ENCODE peak calls at places on chromosomes 12 and 14, in six cellular contexts. One of them, this sample, is unnamed.

GRCh38 chr12:65500121-65500846 is 221.8 kb downstream of the MSRB3 start:
- DNase-seq in endodermal cell: no peak
- DNase-seq in HL-60: no peak
- DNase-seq in coronary artery: no peak
- DNase-seq in stomach: no peak
- DNase-seq in sigmoid colon: no peak
- DNase-seq in this sample: peak

GRCh38 chr14:65258391-65258790 is 154.1 kb upstream of the FUT8 start:
- DNase-seq in endodermal cell: no peak
- DNase-seq in HL-60: no peak
- DNase-seq in coronary artery: no peak
- DNase-seq in stomach: no peak
- DNase-seq in sigmoid colon: no peak
- DNase-seq in this sample: peak

GRCh38 chr12:100593490-100593889 is 20.0 kb downstream of the GAS2L3 start:
- DNase-seq in HL-60: no peak
- DNase-seq in coronary artery: no peak
- DNase-seq in endodermal cell: no peak
- DNase-seq in stomach: no peak
- DNase-seq in sigmoid colon: no peak
- DNase-seq in this sample: peak

GRCh38 chr14:97213720-97214119 is 416.5 kb downstream of the VRK1 start:
- DNase-seq in stomach: no peak
- DNase-seq in HL-60: no peak
- DNase-seq in sigmoid colon: no peak
- DNase-seq in endodermal cell: no peak
- DNase-seq in coronary artery: no peak
- DNase-seq in this sample: no peak

GRCh38 chr12:49288922-49289555 is 5.9 kb upstream of the PRPH start:
- DNase-seq in HL-60: no peak
- DNase-seq in stomach: no peak
- DNase-seq in sigmoid colon: peak
- DNase-seq in endodermal cell: peak
- DNase-seq in coronary artery: no peak
- DNase-seq in this sample: no peak

GRCh38 chr14:36212577-36212976 is 36.1 kb upstream of the PTCSC3 start:
- DNase-seq in coronary artery: no peak
- DNase-seq in endodermal cell: no peak
- DNase-seq in sigmoid colon: no peak
- DNase-seq in HL-60: no peak
- DNase-seq in stomach: no peak
- DNase-seq in this sample: no peak

GRCh38 chr12:89256060-89256459 is 96.2 kb downstream of the DUSP6 start:
- DNase-seq in HL-60: no peak
- DNase-seq in endodermal cell: no peak
- DNase-seq in sigmoid colon: no peak
- DNase-seq in coronary artery: no peak
- DNase-seq in stomach: no peak
- DNase-seq in this sample: no peak

GRCh38 chr12:112241176-112241575 is 115.8 kb downstream of the TRAFD1 start:
- DNase-seq in stomach: no peak
- DNase-seq in sigmoid colon: no peak
- DNase-seq in coronary artery: no peak
- DNase-seq in endodermal cell: no peak
- DNase-seq in HL-60: no peak
- DNase-seq in this sample: no peak

GRCh38 chr14:85426068-85426935 is 103.6 kb upstream of the FLRT2 start:
- DNase-seq in endodermal cell: no peak
- DNase-seq in sigmoid colon: no peak
- DNase-seq in HL-60: no peak
- DNase-seq in coronary artery: no peak
- DNase-seq in stomach: no peak
- DNase-seq in this sample: no peak

DNA sequence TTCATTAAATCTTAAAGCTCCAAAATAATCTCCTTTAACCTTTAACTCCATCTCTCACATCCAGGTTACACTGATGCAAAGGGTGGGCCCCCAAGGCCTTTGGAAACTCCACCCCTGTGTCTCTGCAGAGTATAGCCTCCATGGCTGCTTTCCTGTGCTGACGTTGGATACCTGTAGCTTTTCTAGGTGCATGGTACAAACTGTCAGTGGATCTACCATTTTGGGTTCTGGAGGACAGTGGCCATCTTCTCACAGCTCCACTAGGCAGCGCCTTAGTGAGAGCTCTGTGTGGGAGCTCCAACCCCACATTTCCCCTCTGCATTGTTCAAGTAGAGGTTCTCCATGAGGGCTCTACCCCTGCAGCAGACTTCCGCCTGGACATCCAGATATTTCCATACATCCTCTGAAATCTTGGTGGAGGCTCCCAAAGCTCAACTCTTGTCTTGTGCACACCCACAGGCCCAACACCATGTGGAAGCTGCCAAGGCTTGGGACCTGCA is 162.2 kb downstream of the RASSF9 start:
- DNase-seq in stomach: no peak
- DNase-seq in sigmoid colon: no peak
- DNase-seq in HL-60: no peak
- DNase-seq in endodermal cell: no peak
- DNase-seq in coronary artery: no peak
- DNase-seq in this sample: no peak
- H3K4me3 ChIP-seq in stomach: no peak
- H3K4me3 ChIP-seq in sigmoid colon: no peak
- H3K4me3 ChIP-seq in HL-60: no peak
- H3K4me3 ChIP-seq in endodermal cell: no peak
- H3K4me3 ChIP-seq in coronary artery: no peak
- H3K4me3 ChIP-seq in this sample: no peak

GRCh38 chr12:39780527-39781446 is 161.2 kb upstream of the ABCD2 start:
- DNase-seq in HL-60: no peak
- DNase-seq in stomach: no peak
- DNase-seq in coronary artery: no peak
- DNase-seq in endodermal cell: no peak
- DNase-seq in sigmoid colon: no peak
- DNase-seq in this sample: no peak
- TF ChIP-seq CTCF in HL-60: no peak
- TF ChIP-seq CTCF in stomach: no peak
- TF ChIP-seq CTCF in coronary artery: no peak
- TF ChIP-seq CTCF in endodermal cell: no peak
- TF ChIP-seq CTCF in sigmoid colon: no peak
- TF ChIP-seq CTCF in this sample: no peak

DNA sequence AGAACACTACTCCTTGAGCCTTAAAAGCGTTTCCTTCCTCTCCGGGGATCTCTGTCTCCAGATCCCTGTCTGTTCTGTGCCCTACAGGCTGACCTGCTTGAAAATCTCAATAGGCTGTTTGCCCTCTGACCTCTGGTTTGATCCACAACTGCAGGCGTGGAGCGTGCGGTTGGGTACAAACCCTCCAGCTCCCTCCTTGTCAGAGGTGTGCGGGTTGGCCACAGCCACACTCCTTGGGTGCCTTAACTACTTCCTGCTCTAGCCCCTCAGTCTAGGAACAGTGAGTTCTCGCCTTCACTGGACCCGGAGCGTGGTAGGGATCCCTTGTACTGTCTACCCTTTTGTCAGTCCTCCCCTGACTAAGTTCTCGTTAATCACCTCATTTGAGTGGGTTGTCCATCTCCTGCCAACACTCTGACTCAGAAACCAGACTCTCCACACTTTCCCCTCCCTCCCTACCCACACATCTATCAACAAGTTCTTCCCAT is 33.1 kb downstream of the CMKLR1 start:
- DNase-seq in HL-60: no peak
- DNase-seq in sigmoid colon: no peak
- DNase-seq in coronary artery: no peak
- DNase-seq in endodermal cell: no peak
- DNase-seq in stomach: no peak
- DNase-seq in this sample: peak
- H3K4me3 ChIP-seq in HL-60: no peak
- H3K4me3 ChIP-seq in sigmoid colon: no peak
- H3K4me3 ChIP-seq in coronary artery: peak
- H3K4me3 ChIP-seq in endodermal cell: no peak
- H3K4me3 ChIP-seq in stomach: peak
- H3K4me3 ChIP-seq in this sample: peak

DNA sequence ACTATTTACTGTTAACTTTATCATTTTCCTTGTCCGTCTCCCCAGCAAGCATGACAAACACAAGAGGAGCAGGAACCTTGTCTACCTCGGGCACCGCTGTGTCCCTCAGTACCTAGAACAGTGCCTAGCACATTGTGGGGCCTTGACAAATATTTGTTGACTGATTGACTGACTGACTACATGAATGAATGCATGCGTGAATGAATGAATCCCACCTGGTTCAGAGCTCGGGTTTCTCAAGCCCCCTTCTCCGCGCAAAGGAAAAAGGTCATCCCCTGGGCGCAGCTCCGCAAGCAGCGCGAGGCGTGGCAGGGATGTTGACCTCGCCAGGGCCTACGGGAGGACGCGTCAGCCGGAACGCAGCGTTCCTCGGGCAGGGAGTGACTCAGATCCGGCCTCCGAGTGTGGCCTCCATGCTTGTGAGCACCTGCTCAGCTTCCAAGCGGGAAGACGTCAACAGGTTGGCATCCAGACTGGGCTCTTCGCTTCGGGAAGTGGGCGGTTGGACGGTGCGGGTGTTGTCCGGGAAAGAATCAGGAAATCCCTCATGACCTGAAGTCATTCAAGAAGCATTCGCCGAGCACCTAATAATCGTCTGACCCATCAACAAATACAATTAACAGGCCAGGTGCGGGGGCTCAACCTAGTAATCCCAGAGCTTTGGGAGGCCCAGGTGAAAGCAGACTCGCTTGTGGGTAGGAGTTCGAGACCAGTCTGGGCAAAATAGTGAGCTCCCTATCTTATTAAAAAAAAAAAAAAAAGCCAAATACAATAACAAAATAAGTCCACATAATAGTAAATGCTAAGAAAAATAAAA is 13.9 kb upstream of the UBC start:
- DNase-seq in endodermal cell: no peak
- DNase-seq in stomach: peak
- DNase-seq in HL-60: no peak
- DNase-seq in coronary artery: peak
- DNase-seq in sigmoid colon: peak
- DNase-seq in this sample: peak
- TF ChIP-seq CTCF in endodermal cell: no peak
- TF ChIP-seq CTCF in stomach: no peak
- TF ChIP-seq CTCF in HL-60: no peak
- TF ChIP-seq CTCF in coronary artery: no peak
- TF ChIP-seq CTCF in sigmoid colon: no peak
- TF ChIP-seq CTCF in this sample: no peak

GRCh38 chr14:24678801-24679247 is 44.8 kb upstream of the GZMB start:
- DNase-seq in endodermal cell: peak
- DNase-seq in stomach: peak
- DNase-seq in coronary artery: peak
- DNase-seq in HL-60: peak
- DNase-seq in sigmoid colon: peak
- DNase-seq in this sample: peak
- H3K4me3 ChIP-seq in endodermal cell: no peak
- H3K4me3 ChIP-seq in stomach: peak
- H3K4me3 ChIP-seq in coronary artery: peak
- H3K4me3 ChIP-seq in HL-60: no peak
- H3K4me3 ChIP-seq in sigmoid colon: no peak
- H3K4me3 ChIP-seq in this sample: no peak

GRCh38 chr14:22903742-22904087 is 15.2 kb downstream of the RBM23 start:
- DNase-seq in coronary artery: no peak
- DNase-seq in sigmoid colon: no peak
- DNase-seq in stomach: no peak
- DNase-seq in endodermal cell: no peak
- DNase-seq in HL-60: no peak
- DNase-seq in this sample: no peak

GRCh38 chr14:22897357-22897756 is 14.3 kb downstream of the REM2 start:
- DNase-seq in HL-60: no peak
- DNase-seq in endodermal cell: peak
- DNase-seq in stomach: no peak
- DNase-seq in coronary artery: no peak
- DNase-seq in sigmoid colon: no peak
- DNase-seq in this sample: no peak

GRCh38 chr14:22898302-22898894 is 15.4 kb downstream of the REM2 start:
- DNase-seq in coronary artery: no peak
- DNase-seq in sigmoid colon: no peak
- DNase-seq in endodermal cell: peak
- DNase-seq in stomach: no peak
- DNase-seq in HL-60: no peak
- DNase-seq in this sample: peak

GRCh38 chr14:22901799-22902198 is 17.1 kb downstream of the RBM23 start:
- DNase-seq in sigmoid colon: no peak
- DNase-seq in coronary artery: no peak
- DNase-seq in HL-60: no peak
- DNase-seq in endodermal cell: no peak
- DNase-seq in stomach: no peak
- DNase-seq in this sample: no peak

GRCh38 chr14:22900088-22900799 is 17.2 kb downstream of the REM2 start:
- DNase-seq in stomach: no peak
- DNase-seq in endodermal cell: peak
- DNase-seq in HL-60: peak
- DNase-seq in sigmoid colon: no peak
- DNase-seq in coronary artery: no peak
- DNase-seq in this sample: peak
- TF ChIP-seq CTCF in stomach: peak
- TF ChIP-seq CTCF in endodermal cell: peak
- TF ChIP-seq CTCF in HL-60: peak
- TF ChIP-seq CTCF in sigmoid colon: no peak
- TF ChIP-seq CTCF in coronary artery: peak
- TF ChIP-seq CTCF in this sample: peak

GRCh38 chr14:52269100-52269499 is 1.6 kb downstream of the PTGDR start:
- DNase-seq in HL-60: no peak
- DNase-seq in coronary artery: no peak
- DNase-seq in sigmoid colon: no peak
- DNase-seq in stomach: no peak
- DNase-seq in endodermal cell: no peak
- DNase-seq in this sample: no peak
- H3K4me3 ChIP-seq in HL-60: no peak
- H3K4me3 ChIP-seq in coronary artery: peak
- H3K4me3 ChIP-seq in sigmoid colon: no peak
- H3K4me3 ChIP-seq in stomach: peak
- H3K4me3 ChIP-seq in endodermal cell: peak
- H3K4me3 ChIP-seq in this sample: peak

This sample was measured in brain microvascular endothelial cell.